ENCODE peak calls at places on chromosomes 12 and 14, in four cellular contexts. One of them, this sample, is unnamed.

GRCh38 chr12:26872623-26873022 is 39.6 kb upstream of the ITPR2 start:
- DNase-seq in T-helper 17 cell: no peak
- DNase-seq in CD8-positive, alpha-beta memory T cell: no peak
- DNase-seq in glutamatergic neuron: no peak
- DNase-seq in this sample: no peak

GRCh38 chr12:14558377-14559051 is 9.2 kb downstream of the PLBD1 start:
- DNase-seq in T-helper 17 cell: no peak
- DNase-seq in CD8-positive, alpha-beta memory T cell: no peak
- DNase-seq in glutamatergic neuron: no peak
- DNase-seq in this sample: no peak

GRCh38 chr12:24922109-24922508 is 26.8 kb downstream of the BCAT1 start:
- DNase-seq in T-helper 17 cell: no peak
- DNase-seq in CD8-positive, alpha-beta memory T cell: no peak
- DNase-seq in glutamatergic neuron: no peak
- DNase-seq in this sample: no peak

GRCh38 chr12:54394281-54394719 is 9.8 kb upstream of the ZNF385A start:
- DNase-seq in T-helper 17 cell: no peak
- DNase-seq in CD8-positive, alpha-beta memory T cell: no peak
- DNase-seq in glutamatergic neuron: peak
- DNase-seq in this sample: peak

GRCh38 chr12:10130042-10130441 is at the start of gene CLEC7A:
- DNase-seq in T-helper 17 cell: no peak
- DNase-seq in CD8-positive, alpha-beta memory T cell: no peak
- DNase-seq in glutamatergic neuron: no peak
- DNase-seq in this sample: no peak

GRCh38 chr12:82412246-82412645 is 53.9 kb downstream of the METTL25 start:
- DNase-seq in T-helper 17 cell: no peak
- DNase-seq in CD8-positive, alpha-beta memory T cell: no peak
- DNase-seq in glutamatergic neuron: no peak
- DNase-seq in this sample: no peak

GRCh38 chr14:54503476-54503875 is 6.2 kb upstream of the CGRRF1 start:
- DNase-seq in T-helper 17 cell: no peak
- DNase-seq in CD8-positive, alpha-beta memory T cell: no peak
- DNase-seq in glutamatergic neuron: no peak
- DNase-seq in this sample: no peak

GRCh38 chr14:33556382-33557121 is 394.3 kb downstream of the EGLN3 start:
- DNase-seq in T-helper 17 cell: no peak
- DNase-seq in CD8-positive, alpha-beta memory T cell: no peak
- DNase-seq in glutamatergic neuron: no peak
- DNase-seq in this sample: no peak

GRCh38 chr14:100649173-100649519 is 61.9 kb upstream of the BEGAIN start:
- DNase-seq in T-helper 17 cell: no peak
- DNase-seq in CD8-positive, alpha-beta memory T cell: no peak
- DNase-seq in glutamatergic neuron: no peak
- DNase-seq in this sample: no peak

GRCh38 chr14:75426332-75427125 is 1.3 kb upstream of the JDP2 start:
- DNase-seq in T-helper 17 cell: no peak
- DNase-seq in CD8-positive, alpha-beta memory T cell: no peak
- DNase-seq in glutamatergic neuron: no peak
- DNase-seq in this sample: no peak

GRCh38 chr14:52852810-52853521 is 61.6 kb upstream of the GNPNAT1 start:
- DNase-seq in T-helper 17 cell: no peak
- DNase-seq in CD8-positive, alpha-beta memory T cell: no peak
- DNase-seq in glutamatergic neuron: no peak
- DNase-seq in this sample: no peak

GRCh38 chr14:72146241-72146640 is 214.0 kb downstream of the RGS6 start:
- DNase-seq in T-helper 17 cell: no peak
- DNase-seq in CD8-positive, alpha-beta memory T cell: no peak
- DNase-seq in glutamatergic neuron: no peak
- DNase-seq in this sample: no peak

GRCh38 chr12:126935435-126935834 is 1331.5 kb upstream of the TMEM132C start:
- DNase-seq in T-helper 17 cell: no peak
- DNase-seq in CD8-positive, alpha-beta memory T cell: no peak
- DNase-seq in glutamatergic neuron: no peak
- DNase-seq in this sample: no peak

GRCh38 chr14:68651652-68652432 is 141.0 kb downstream of the ZFP36L1 start:
- DNase-seq in T-helper 17 cell: no peak
- DNase-seq in CD8-positive, alpha-beta memory T cell: no peak
- DNase-seq in glutamatergic neuron: no peak
- DNase-seq in this sample: peak